ENCODE peak calls at places on chromosomes 13 and 19, in nine cellular contexts. One of them, this sample, is unnamed.

GRCh38 chr19:49738242-49738641 is 24.9 kb downstream of the TSKS start:
- DNase-seq in esophagus squamous epithelium: no peak
- DNase-seq in body of pancreas: no peak
- DNase-seq in tibial nerve: no peak
- DNase-seq in heart left ventricle: no peak
- DNase-seq in ovary: no peak
- DNase-seq in upper lobe of left lung: no peak
- DNase-seq in IMR-90: no peak
- DNase-seq in uterus: no peak
- DNase-seq in this sample: no peak

GRCh38 chr19:5125797-5126497 is 157.0 kb downstream of the KDM4B start:
- DNase-seq in upper lobe of left lung: no peak
- DNase-seq in ovary: no peak
- DNase-seq in esophagus squamous epithelium: no peak
- DNase-seq in tibial nerve: no peak
- DNase-seq in IMR-90: peak; percentile 4
- DNase-seq in heart left ventricle: no peak
- DNase-seq in body of pancreas: no peak
- DNase-seq in uterus: no peak
- DNase-seq in this sample: no peak

GRCh38 chr13:76808927-76809326 is 77.3 kb downstream of the KCTD12 start:
- DNase-seq in heart left ventricle: no peak
- DNase-seq in upper lobe of left lung: no peak
- DNase-seq in uterus: no peak
- DNase-seq in ovary: no peak
- DNase-seq in IMR-90: peak; percentile 31
- DNase-seq in esophagus squamous epithelium: no peak
- DNase-seq in body of pancreas: no peak
- DNase-seq in tibial nerve: no peak
- DNase-seq in this sample: no peak

GRCh38 chr19:42628411-42629135 is 33.8 kb upstream of the CEACAM8 start:
- DNase-seq in IMR-90: no peak
- DNase-seq in uterus: no peak
- DNase-seq in upper lobe of left lung: no peak
- DNase-seq in esophagus squamous epithelium: no peak
- DNase-seq in heart left ventricle: no peak
- DNase-seq in body of pancreas: no peak
- DNase-seq in ovary: no peak
- DNase-seq in tibial nerve: no peak
- DNase-seq in this sample: no peak

GRCh38 chr13:100544866-100545683 is 43.5 kb downstream of the GGACT start:
- DNase-seq in tibial nerve: no peak
- DNase-seq in IMR-90: no peak
- DNase-seq in body of pancreas: peak; percentile 90
- DNase-seq in heart left ventricle: peak; percentile 26
- DNase-seq in ovary: no peak
- DNase-seq in esophagus squamous epithelium: no peak
- DNase-seq in uterus: no peak
- DNase-seq in upper lobe of left lung: peak; percentile 91
- DNase-seq in this sample: peak; percentile 90

GRCh38 chr19:50324331-50324730 is 4.8 kb downstream of the KCNC3 start:
- DNase-seq in esophagus squamous epithelium: no peak
- DNase-seq in uterus: no peak
- DNase-seq in IMR-90: no peak
- DNase-seq in upper lobe of left lung: no peak
- DNase-seq in heart left ventricle: no peak
- DNase-seq in tibial nerve: no peak
- DNase-seq in body of pancreas: no peak
- DNase-seq in ovary: no peak
- DNase-seq in this sample: no peak

GRCh38 chr19:22623841-22624221 is 10.3 kb upstream of the ZNF492 start:
- DNase-seq in ovary: no peak
- DNase-seq in body of pancreas: no peak
- DNase-seq in upper lobe of left lung: peak; percentile 64
- DNase-seq in uterus: no peak
- DNase-seq in heart left ventricle: no peak
- DNase-seq in tibial nerve: no peak
- DNase-seq in IMR-90: no peak
- DNase-seq in esophagus squamous epithelium: no peak
- DNase-seq in this sample: peak; percentile 83

GRCh38 chr19:35272122-35272715 is 3.5 kb downstream of the USF2 start:
- DNase-seq in ovary: no peak
- DNase-seq in heart left ventricle: no peak
- DNase-seq in body of pancreas: no peak
- DNase-seq in upper lobe of left lung: no peak
- DNase-seq in IMR-90: no peak
- DNase-seq in uterus: no peak
- DNase-seq in tibial nerve: no peak
- DNase-seq in esophagus squamous epithelium: no peak
- DNase-seq in this sample: no peak

GRCh38 chr13:110409581-110409992 is 102.5 kb downstream of the COL4A2 start:
- DNase-seq in heart left ventricle: peak; percentile 60
- DNase-seq in uterus: peak; percentile 65
- DNase-seq in esophagus squamous epithelium: no peak
- DNase-seq in IMR-90: peak; percentile 68
- DNase-seq in upper lobe of left lung: no peak
- DNase-seq in tibial nerve: no peak
- DNase-seq in ovary: no peak
- DNase-seq in body of pancreas: no peak
- DNase-seq in this sample: no peak

GRCh38 chr19:16355293-16356043 is 30.8 kb downstream of the KLF2 start:
- DNase-seq in heart left ventricle: peak; percentile 52
- DNase-seq in upper lobe of left lung: peak; percentile 84
- DNase-seq in body of pancreas: no peak
- DNase-seq in esophagus squamous epithelium: no peak
- DNase-seq in IMR-90: no peak
- DNase-seq in tibial nerve: no peak
- DNase-seq in ovary: peak; percentile 64
- DNase-seq in uterus: no peak
- DNase-seq in this sample: no peak

GRCh38 chr13:94660695-94661324 is 51.5 kb downstream of the SOX21 start:
- DNase-seq in upper lobe of left lung: no peak
- DNase-seq in IMR-90: peak; percentile 41
- DNase-seq in esophagus squamous epithelium: no peak
- DNase-seq in ovary: no peak
- DNase-seq in body of pancreas: no peak
- DNase-seq in tibial nerve: no peak
- DNase-seq in heart left ventricle: no peak
- DNase-seq in uterus: no peak
- DNase-seq in this sample: no peak

GRCh38 chr13:59423708-59424355 is 739.9 kb downstream of the DIAPH3 start:
- DNase-seq in heart left ventricle: no peak
- DNase-seq in body of pancreas: no peak
- DNase-seq in tibial nerve: no peak
- DNase-seq in upper lobe of left lung: no peak
- DNase-seq in uterus: no peak
- DNase-seq in IMR-90: no peak
- DNase-seq in esophagus squamous epithelium: no peak
- DNase-seq in ovary: no peak
- DNase-seq in this sample: no peak

GRCh38 chr13:99657848-99658265 is 156.6 kb downstream of the TM9SF2 start:
- DNase-seq in heart left ventricle: peak; percentile 19
- DNase-seq in IMR-90: no peak
- DNase-seq in esophagus squamous epithelium: no peak
- DNase-seq in ovary: peak; percentile 34
- DNase-seq in uterus: peak; percentile 17
- DNase-seq in upper lobe of left lung: peak; percentile 87
- DNase-seq in tibial nerve: no peak
- DNase-seq in body of pancreas: no peak
- DNase-seq in this sample: no peak

GRCh38 chr13:67125681-67126080 is 104.5 kb downstream of the PCDH9 start:
- DNase-seq in ovary: no peak
- DNase-seq in heart left ventricle: no peak
- DNase-seq in body of pancreas: no peak
- DNase-seq in esophagus squamous epithelium: no peak
- DNase-seq in IMR-90: no peak
- DNase-seq in tibial nerve: no peak
- DNase-seq in upper lobe of left lung: no peak
- DNase-seq in uterus: no peak
- DNase-seq in this sample: no peak

GRCh38 chr13:20869540-20869939 is 33.0 kb downstream of the XPO4 start:
- DNase-seq in tibial nerve: no peak
- DNase-seq in ovary: no peak
- DNase-seq in heart left ventricle: no peak
- DNase-seq in body of pancreas: no peak
- DNase-seq in IMR-90: peak; percentile 11
- DNase-seq in esophagus squamous epithelium: no peak
- DNase-seq in uterus: no peak
- DNase-seq in upper lobe of left lung: no peak
- DNase-seq in this sample: no peak

GRCh38 chr13:113145496-113145895 is 13.0 kb upstream of the PROZ start:
- DNase-seq in upper lobe of left lung: no peak
- DNase-seq in IMR-90: no peak
- DNase-seq in uterus: no peak
- DNase-seq in body of pancreas: no peak
- DNase-seq in esophagus squamous epithelium: no peak
- DNase-seq in heart left ventricle: no peak
- DNase-seq in tibial nerve: no peak
- DNase-seq in ovary: no peak
- DNase-seq in this sample: no peak

GRCh38 chr19:961866-962620 is 22.1 kb upstream of the WDR18 start:
- DNase-seq in uterus: no peak
- DNase-seq in heart left ventricle: no peak
- DNase-seq in IMR-90: peak; percentile 68
- DNase-seq in upper lobe of left lung: no peak
- DNase-seq in body of pancreas: no peak
- DNase-seq in ovary: no peak
- DNase-seq in tibial nerve: no peak
- DNase-seq in esophagus squamous epithelium: no peak
- DNase-seq in this sample: no peak

GRCh38 chr19:958967-959685 is 25.0 kb upstream of the WDR18 start:
- DNase-seq in uterus: no peak
- DNase-seq in esophagus squamous epithelium: no peak
- DNase-seq in ovary: no peak
- DNase-seq in body of pancreas: no peak
- DNase-seq in IMR-90: peak; percentile 67
- DNase-seq in tibial nerve: no peak
- DNase-seq in heart left ventricle: no peak
- DNase-seq in upper lobe of left lung: no peak
- DNase-seq in this sample: no peak

GRCh38 chr19:960601-960938 is 23.6 kb upstream of the WDR18 start:
- DNase-seq in body of pancreas: no peak
- DNase-seq in tibial nerve: no peak
- DNase-seq in upper lobe of left lung: no peak
- DNase-seq in uterus: no peak
- DNase-seq in IMR-90: no peak
- DNase-seq in ovary: no peak
- DNase-seq in heart left ventricle: no peak
- DNase-seq in esophagus squamous epithelium: no peak
- DNase-seq in this sample: no peak

GRCh38 chr19:962683-963385 is 21.3 kb upstream of the WDR18 start:
- DNase-seq in upper lobe of left lung: no peak
- DNase-seq in esophagus squamous epithelium: no peak
- DNase-seq in uterus: no peak
- DNase-seq in body of pancreas: no peak
- DNase-seq in ovary: no peak
- DNase-seq in tibial nerve: no peak
- DNase-seq in heart left ventricle: no peak
- DNase-seq in IMR-90: no peak
- DNase-seq in this sample: no peak

GRCh38 chr19:959935-960502 is 24.1 kb upstream of the WDR18 start:
- DNase-seq in body of pancreas: no peak
- DNase-seq in upper lobe of left lung: no peak
- DNase-seq in uterus: no peak
- DNase-seq in heart left ventricle: no peak
- DNase-seq in IMR-90: no peak
- DNase-seq in tibial nerve: no peak
- DNase-seq in ovary: no peak
- DNase-seq in esophagus squamous epithelium: no peak
- DNase-seq in this sample: no peak
- TF ChIP-seq POLR2A in body of pancreas: no peak
- TF ChIP-seq POLR2A in upper lobe of left lung: no peak
- TF ChIP-seq POLR2A in uterus: no peak
- TF ChIP-seq POLR2A in heart left ventricle: no peak
- TF ChIP-seq POLR2A in IMR-90: no peak
- TF ChIP-seq POLR2A in tibial nerve: no peak
- TF ChIP-seq POLR2A in ovary: no peak
- TF ChIP-seq POLR2A in esophagus squamous epithelium: no peak
- TF ChIP-seq POLR2A in this sample: no peak

GRCh38 chr19:17932485-17933338 is at the start of gene CCDC124:
- DNase-seq in uterus: peak; percentile 85
- DNase-seq in tibial nerve: peak; percentile 80
- DNase-seq in IMR-90: peak; percentile 89
- DNase-seq in body of pancreas: peak; percentile 93
- DNase-seq in heart left ventricle: peak; percentile 92
- DNase-seq in esophagus squamous epithelium: peak; percentile 60
- DNase-seq in upper lobe of left lung: peak; percentile 99
- DNase-seq in ovary: peak; percentile 86
- DNase-seq in this sample: peak; percentile 86
- TF ChIP-seq CTCF in uterus: peak; percentile 57
- TF ChIP-seq CTCF in tibial nerve: peak; percentile 71
- TF ChIP-seq CTCF in IMR-90: peak; percentile 99
- TF ChIP-seq CTCF in body of pancreas: peak; percentile 81
- TF ChIP-seq CTCF in heart left ventricle: peak; percentile 78
- TF ChIP-seq CTCF in esophagus squamous epithelium: peak; percentile 84
- TF ChIP-seq CTCF in upper lobe of left lung: peak; percentile 93
- TF ChIP-seq CTCF in ovary: peak; percentile 61
- TF ChIP-seq CTCF in this sample: peak; percentile 62

DNA sequence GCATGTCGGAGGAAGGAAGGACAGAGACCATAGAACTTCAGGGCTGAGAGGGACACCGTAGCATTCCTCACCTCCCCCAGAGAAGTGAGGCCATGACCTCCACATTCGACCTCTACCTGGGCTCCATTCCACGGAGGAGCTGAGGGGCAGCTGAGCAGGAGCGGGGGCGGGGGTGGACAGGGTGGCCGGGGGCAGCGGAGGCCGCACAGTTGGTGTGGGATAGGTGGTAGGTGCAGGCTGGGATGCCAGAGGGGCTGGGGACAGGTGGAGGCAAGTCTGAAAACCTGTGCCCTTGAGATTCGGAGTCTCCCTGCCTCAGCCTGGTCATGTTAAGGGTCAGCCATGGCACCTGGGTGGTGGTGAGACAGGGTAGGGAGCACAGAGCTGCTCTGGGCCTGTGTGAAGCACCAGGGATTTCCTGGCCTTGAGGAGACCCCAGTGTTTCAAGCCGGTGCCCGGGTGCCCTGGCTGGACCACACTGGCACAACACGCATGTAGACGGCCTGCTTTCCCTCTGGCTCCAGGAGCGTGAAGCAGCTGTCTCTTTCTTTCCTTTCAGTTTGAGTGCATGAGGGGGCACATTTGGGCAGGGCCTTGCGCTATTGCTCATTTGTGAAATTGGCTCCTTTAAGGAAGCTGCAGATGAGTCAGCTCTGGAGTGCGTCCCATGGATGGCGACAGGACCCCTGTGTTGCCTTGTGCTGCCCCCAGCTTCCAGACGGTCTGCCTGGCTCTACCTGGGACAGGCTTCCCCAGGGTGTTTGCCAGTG is 51.8 kb downstream of the TSSK6 start:
- DNase-seq in upper lobe of left lung: no peak
- DNase-seq in ovary: peak; percentile 53
- DNase-seq in IMR-90: peak; percentile 86
- DNase-seq in uterus: peak; percentile 51
- DNase-seq in heart left ventricle: no peak
- DNase-seq in body of pancreas: no peak
- DNase-seq in tibial nerve: no peak
- DNase-seq in esophagus squamous epithelium: no peak
- DNase-seq in this sample: no peak
- H3K4me3 ChIP-seq in upper lobe of left lung: no peak overlapping the region
- H3K4me3 ChIP-seq in ovary: no peak overlapping the region
- H3K4me3 ChIP-seq in IMR-90: no peak overlapping the region
- H3K4me3 ChIP-seq in uterus: no peak overlapping the region
- H3K4me3 ChIP-seq in heart left ventricle: no peak overlapping the region
- H3K4me3 ChIP-seq in body of pancreas: no peak overlapping the region
- H3K4me3 ChIP-seq in tibial nerve: peak overlapping the region; percentile 9
- H3K4me3 ChIP-seq in esophagus squamous epithelium: no peak overlapping the region
- H3K4me3 ChIP-seq in this sample: no peak overlapping the region

GRCh38 chr19:13162749-13163608 is 12.8 kb downstream of the IER2 start:
- DNase-seq in IMR-90: peak; percentile 97
- DNase-seq in heart left ventricle: peak; percentile 98
- DNase-seq in uterus: peak; percentile 98
- DNase-seq in tibial nerve: peak; percentile 91
- DNase-seq in esophagus squamous epithelium: peak; percentile 79
- DNase-seq in upper lobe of left lung: peak; percentile 97
- DNase-seq in ovary: peak; percentile 97
- DNase-seq in body of pancreas: peak; percentile 99
- DNase-seq in this sample: peak; percentile 96
- TF ChIP-seq POLR2A in IMR-90: peak; percentile 21
- TF ChIP-seq POLR2A in heart left ventricle: peak; percentile 75
- TF ChIP-seq POLR2A in uterus: peak; percentile 52
- TF ChIP-seq POLR2A in tibial nerve: peak; percentile 58
- TF ChIP-seq POLR2A in esophagus squamous epithelium: peak; percentile 49
- TF ChIP-seq POLR2A in upper lobe of left lung: no peak
- TF ChIP-seq POLR2A in ovary: peak; percentile 47
- TF ChIP-seq POLR2A in body of pancreas: no peak
- TF ChIP-seq POLR2A in this sample: peak; percentile 8

This sample was measured in lower leg skin.